ENCODE peak calls at places on chromosomes 7 and 10, in six cellular contexts. A, I, G, F, R and P are unnamed samples.

GRCh38 chr10:15745748-15746147 is 26.0 kb upstream of the ITGA8 start:
- DNase-seq in A (peak; percentile 1), I (peak; percentile 1), G (no peak), F (no peak), R (no peak), P (peak; percentile 5)

GRCh38 chr10:103619424-103620356 is 126.2 kb downstream of the NEURL1 start:
- DNase-seq in A (no peak), I (no peak), G (no peak), F (no peak), R (no peak), P (no peak)

GRCh38 chr10:86857097-86857825 is 100.2 kb downstream of the MMRN2 start:
- DNase-seq in A (peak; percentile 88), I (no peak), G (no peak), F (peak; percentile 96), R (peak; percentile 63), P (peak; percentile 52)

GRCh38 chr10:69696073-69696731 is 66.2 kb downstream of the FAM241B start:
- DNase-seq in A (peak; percentile 91), I (peak; percentile 58), G (peak; percentile 27), F (peak; percentile 93), R (peak; percentile 67), P (peak; percentile 91)

GRCh38 chr7:22647451-22648257 is 79.3 kb upstream of the IL6 start:
- DNase-seq in A (peak; percentile 98), I (no peak), G (no peak), F (no peak), R (no peak), P (peak; percentile 92)

GRCh38 chr10:131196176-131196885 is 115.2 kb downstream of the TCERG1L start:
- DNase-seq in A (no peak), I (peak; percentile 22), G (no peak), F (no peak), R (peak; percentile 10), P (no peak)

GRCh38 chr7:826230-826905 is 5.9 kb upstream of the SUN1 start:
- DNase-seq in A (no peak), I (no peak), G (no peak), F (no peak), R (no peak), P (no peak)

GRCh38 chr7:128003787-128004186 is 27.4 kb downstream of the LRRC4 start:
- DNase-seq in A (no peak), I (no peak), G (no peak), F (no peak), R (no peak), P (no peak)

GRCh38 chr10:128463991-128464755 is 337.9 kb upstream of the MKI67 start:
- DNase-seq in A (peak; percentile 63), I (no peak), G (peak; percentile 42), F (peak; percentile 62), R (peak; percentile 35), P (peak; percentile 24)

GRCh38 chr10:1461016-1461415 is 276.3 kb downstream of the ADARB2 start:
- DNase-seq in A (no peak), I (no peak), G (no peak), F (no peak), R (no peak), P (no peak)

GRCh38 chr10:124068929-124069328 is 24.5 kb downstream of the CHST15 start:
- DNase-seq in A (no peak), I (no peak), G (no peak), F (no peak), R (no peak), P (no peak)

GRCh38 chr10:107163086-107163880 is 1.2 kb downstream of the SORCS1 start:
- DNase-seq in A (no peak), I (no peak), G (peak; percentile 24), F (peak; percentile 48), R (no peak), P (no peak)

GRCh38 chr7:4468320-4469102 is 213.6 kb upstream of the FOXK1 start:
- DNase-seq in A (no peak), I (no peak), G (no peak), F (no peak), R (no peak), P (no peak)

GRCh38 chr10:30466466-30466865 is 32.5 kb downstream of the MAP3K8 start:
- DNase-seq in A (no peak), I (no peak), G (no peak), F (no peak), R (no peak), P (no peak)

GRCh38 chr10:127195571-127196226 is 692 bp downstream of the INSYN2A start:
- DNase-seq in A (peak; percentile 12), I (peak; percentile 82), G (no peak), F (peak; percentile 41), R (peak; percentile 48), P (peak; percentile 33)

GRCh38 chr7:38318803-38319416 is 45.5 kb upstream of the TARP start:
- DNase-seq in A (peak; percentile 81), I (no peak), G (peak; percentile 40), F (peak; percentile 97), R (peak; percentile 81), P (peak; percentile 84)

GRCh38 chr10:28492093-28492492 is 40.8 kb upstream of the WAC start:
- DNase-seq in A (no peak), I (no peak), G (no peak), F (no peak), R (no peak), P (no peak)

GRCh38 chr7:46137725-46138124 is 216.7 kb upstream of the IGFBP3 start:
- DNase-seq in A (no peak), I (no peak), G (no peak), F (no peak), R (no peak), P (no peak)

GRCh38 chr10:24551161-24551560 is 172.5 kb downstream of the ARHGAP21 start:
- DNase-seq in A (no peak), I (no peak), G (no peak), F (no peak), R (no peak), P (no peak)

GRCh38 chr7:55961994-55962393 is 2.4 kb upstream of the NIPSNAP2 start:
- DNase-seq in A (no peak), I (no peak), G (no peak), F (no peak), R (no peak), P (no peak)

GRCh38 chr10:33664070-33664469 is 329.6 kb upstream of the NRP1 start:
- DNase-seq in A (no peak), I (no peak), G (no peak), F (no peak), R (no peak), P (no peak)

GRCh38 chr7:123218866-123219265 is 19.1 kb upstream of the SLC13A1 start:
- DNase-seq in A (no peak), I (no peak), G (no peak), F (no peak), R (no peak), P (no peak)

GRCh38 chr10:118332247-118332646 is 9.9 kb downstream of the FAM204A start:
- DNase-seq in A (no peak), I (no peak), G (no peak), F (peak; percentile 29), R (no peak), P (no peak)

GRCh38 chr10:43376046-43376635 is 4.7 kb downstream of the FXYD4 start:
- DNase-seq in A (no peak), I (no peak), G (no peak), F (no peak), R (no peak), P (no peak)

GRCh38 chr7:824664-825063 is 7.6 kb upstream of the SUN1 start:
- DNase-seq in A (no peak), I (no peak), G (no peak), F (no peak), R (no peak), P (no peak)

GRCh38 chr10:131396108-131397010 is 84.8 kb upstream of the TCERG1L start:
- DNase-seq in A (no peak), I (no peak), G (no peak), F (peak; percentile 45), R (no peak), P (no peak)

DNA sequence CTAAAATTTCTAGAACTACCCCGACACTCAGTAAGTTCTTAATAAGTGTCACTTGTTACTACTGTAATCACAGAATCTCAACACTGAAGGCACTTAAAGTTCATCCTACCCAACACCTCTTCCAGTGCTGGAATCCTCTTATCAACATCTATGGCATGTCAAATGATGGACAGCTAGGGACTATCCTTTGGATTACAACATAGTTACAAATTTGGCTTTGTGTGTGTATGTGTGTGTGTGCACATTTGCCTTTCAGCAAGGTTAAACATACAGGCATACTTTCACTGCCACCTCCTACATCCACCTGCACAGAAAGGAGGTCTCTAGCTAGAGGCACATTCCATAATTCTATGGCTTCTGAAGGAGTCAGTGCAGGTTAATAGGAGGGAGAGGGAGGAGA is 25.8 kb downstream of the PTTG1IP2 start:
- DNase-seq in A (no peak), I (no peak), G (no peak), F (no peak), R (no peak), P (no peak)
- H2BK15ac ChIP-seq in A (no peak overlapping the region), I (no peak overlapping the region), G (no peak overlapping the region), F (no peak overlapping the region), R (no peak overlapping the region), P (no peak overlapping the region)

GRCh38 chr7:2162959-2163358 is 69.8 kb downstream of the MAD1L1 start:
- DNase-seq in A (no peak), I (no peak), G (no peak), F (no peak), R (no peak), P (no peak)
- H2BK5ac ChIP-seq in A (no peak overlapping the region), I (no peak overlapping the region), G (no peak overlapping the region), F (no peak overlapping the region), R (no peak overlapping the region), P (no peak overlapping the region)

GRCh38 chr7:129535896-129536295 is 33.6 kb downstream of the SMKR1 start:
- DNase-seq in A (no peak), I (no peak), G (no peak), F (no peak), R (no peak), P (no peak)
- H2BK15ac ChIP-seq in A (no peak overlapping the region), I (no peak overlapping the region), G (no peak overlapping the region), F (no peak overlapping the region), R (no peak overlapping the region), P (no peak overlapping the region)

GRCh38 chr7:101699884-101700283 is 70.8 kb upstream of the MYL10 start:
- DNase-seq in A (no peak), I (no peak), G (no peak), F (no peak), R (no peak), P (no peak)

GRCh38 chr7:101702362-101702850 is 73.3 kb upstream of the MYL10 start:
- DNase-seq in A (no peak), I (no peak), G (no peak), F (peak; percentile 63), R (peak; percentile 73), P (no peak)

GRCh38 chr7:101699399-101699798 is 70.3 kb upstream of the MYL10 start:
- DNase-seq in A (no peak), I (no peak), G (no peak), F (no peak), R (no peak), P (no peak)

GRCh38 chr7:101700424-101700823 is 71.3 kb upstream of the MYL10 start:
- DNase-seq in A (no peak), I (no peak), G (no peak), F (no peak), R (no peak), P (no peak)

DNA sequence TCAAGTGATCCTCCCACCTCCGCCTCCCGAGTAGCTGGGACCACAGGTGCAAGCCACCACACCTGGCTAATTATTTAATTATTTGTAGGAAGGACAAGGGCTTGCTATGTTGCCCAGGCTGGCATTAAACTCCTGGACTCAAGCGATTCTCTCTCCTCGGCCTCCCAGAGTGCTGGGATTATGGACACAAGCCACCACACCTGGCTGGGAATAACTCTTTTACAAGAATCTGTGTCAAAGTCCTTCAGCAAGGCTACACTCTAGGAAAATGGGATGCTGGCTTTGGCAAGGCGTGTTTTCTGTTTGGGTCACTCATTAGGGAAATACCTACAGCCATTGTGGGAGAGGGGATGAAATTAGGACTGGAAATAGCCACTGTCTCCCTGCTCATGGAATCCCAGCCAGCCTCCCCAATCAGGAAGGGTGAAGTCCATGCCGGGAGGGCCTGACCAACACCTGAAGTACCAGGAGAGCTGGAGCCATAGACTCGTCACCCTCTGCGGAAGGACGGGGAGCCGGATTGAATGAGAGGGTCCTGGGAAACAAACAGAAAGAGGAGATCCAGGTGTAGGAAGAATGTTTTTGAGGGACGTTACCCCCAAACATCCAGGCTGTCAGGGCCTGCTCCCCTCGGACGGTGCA is 72.2 kb upstream of the MYL10 start:
- DNase-seq in A (no peak), I (no peak), G (no peak), F (no peak), R (no peak), P (no peak)
- H2BK5ac ChIP-seq in A (no peak overlapping the region), I (no peak overlapping the region), G (no peak overlapping the region), F (no peak overlapping the region), R (no peak overlapping the region), P (no peak overlapping the region)